ENCODE peak calls at places on chromosomes 11 and 22, in four cellular contexts. F, Z, R and C are unnamed samples.

GRCh38 chr11:34959770-34960169 is 43.4 kb downstream of the PDHX start:
- DNase-seq in F (no peak), Z (no peak), R (no peak), C (no peak)

GRCh38 chr11:17750013-17750816 is 15.6 kb downstream of the KCNC1 start:
- DNase-seq in F (no peak), Z (no peak), R (no peak), C (no peak)

GRCh38 chr22:19734837-19735382 is 11.6 kb downstream of the GP1BB start:
- DNase-seq in F (no peak), Z (no peak), R (no peak), C (no peak)

GRCh38 chr11:2463766-2464277 is 19.0 kb downstream of the KCNQ1 start:
- DNase-seq in F (no peak), Z (no peak), R (no peak), C (no peak)

GRCh38 chr11:93622043-93622442 is 39.4 kb upstream of the CEP295 start:
- DNase-seq in F (no peak), Z (peak), R (no peak), C (no peak)

GRCh38 chr11:774873-775592 is 2.3 kb downstream of the GATD1 start:
- DNase-seq in F (peak), Z (no peak), R (no peak), C (no peak)

GRCh38 chr11:32478277-32478731 is 43.0 kb upstream of the WT1 start:
- DNase-seq in F (no peak), Z (no peak), R (no peak), C (no peak)

GRCh38 chr11:118742304-118742703 is 48.7 kb downstream of the DDX6 start:
- DNase-seq in F (no peak), Z (peak), R (no peak), C (no peak)

GRCh38 chr11:120146413-120147093 is 8.6 kb upstream of the TRIM29 start:
- DNase-seq in F (no peak), Z (no peak), R (no peak), C (no peak)

GRCh38 chr11:75465701-75466531 is 32.9 kb upstream of the KLHL35 start:
- DNase-seq in F (no peak), Z (no peak), R (no peak), C (no peak)

GRCh38 chr22:42680648-42681047 is 31.5 kb upstream of the CYB5R3 start:
- DNase-seq in F (no peak), Z (no peak), R (no peak), C (no peak)

GRCh38 chr11:45537617-45538016 is 127.8 kb downstream of the CHST1 start:
- DNase-seq in F (no peak), Z (no peak), R (no peak), C (no peak)

GRCh38 chr11:13446444-13446843 is 16.6 kb downstream of the BTBD10 start:
- DNase-seq in F (no peak), Z (no peak), R (no peak), C (no peak)

GRCh38 chr11:82892611-82893169 is 7.5 kb downstream of the PRCP start:
- DNase-seq in F (no peak), Z (no peak), R (no peak), C (no peak)

GRCh38 chr11:15687342-15687741 is 572.6 kb downstream of the INSC start:
- DNase-seq in F (no peak), Z (no peak), R (no peak), C (no peak)

DNA sequence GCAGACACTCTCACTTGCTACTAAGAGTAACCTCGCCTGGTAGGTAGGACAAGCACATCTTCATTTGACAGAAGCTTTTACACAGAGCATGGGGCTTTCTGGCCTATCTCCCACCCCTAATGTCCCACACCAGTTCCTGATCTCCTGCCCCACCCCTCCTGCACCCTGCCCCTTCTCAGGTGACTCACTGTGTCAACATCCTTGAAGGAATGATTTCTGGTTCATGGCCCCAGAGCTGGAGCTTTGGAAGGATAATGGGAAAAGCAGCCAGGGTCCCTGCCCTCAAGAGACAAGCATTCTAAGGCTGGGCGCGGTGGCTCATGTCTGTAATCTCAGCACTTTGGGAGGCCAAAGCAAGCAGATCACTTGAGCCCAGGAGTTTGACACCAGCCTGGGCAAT is 47.2 kb downstream of the LRFN4 start:
- DNase-seq in F (no peak), Z (no peak), R (peak), C (no peak)
- TF ChIP-seq FOXJ3 in F (no peak), Z (no peak), R (no peak), C (no peak)

DNA sequence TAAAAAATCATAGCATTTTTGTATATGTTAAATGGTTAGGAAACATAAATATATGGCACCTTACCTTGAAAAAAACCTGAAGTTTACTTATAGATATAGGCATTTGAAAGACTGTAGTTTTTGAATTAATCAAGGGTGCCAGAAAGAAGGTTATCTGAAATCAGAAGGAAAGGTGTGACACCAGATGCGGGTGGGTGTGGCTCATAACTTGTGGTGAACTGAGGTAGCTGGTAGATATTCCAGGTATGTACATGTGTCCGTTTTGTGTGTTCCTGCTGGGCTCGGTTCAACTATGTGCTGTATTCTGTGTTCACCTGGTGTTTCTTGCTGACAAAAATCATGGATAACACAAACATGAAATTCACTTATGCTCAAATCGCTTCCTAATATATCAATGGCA is 35.6 kb downstream of the STK33 start:
- DNase-seq in F (no peak), Z (no peak), R (no peak), C (no peak)
- TF ChIP-seq FOXJ3 in F (no peak), Z (no peak), R (no peak), C (no peak)

DNA sequence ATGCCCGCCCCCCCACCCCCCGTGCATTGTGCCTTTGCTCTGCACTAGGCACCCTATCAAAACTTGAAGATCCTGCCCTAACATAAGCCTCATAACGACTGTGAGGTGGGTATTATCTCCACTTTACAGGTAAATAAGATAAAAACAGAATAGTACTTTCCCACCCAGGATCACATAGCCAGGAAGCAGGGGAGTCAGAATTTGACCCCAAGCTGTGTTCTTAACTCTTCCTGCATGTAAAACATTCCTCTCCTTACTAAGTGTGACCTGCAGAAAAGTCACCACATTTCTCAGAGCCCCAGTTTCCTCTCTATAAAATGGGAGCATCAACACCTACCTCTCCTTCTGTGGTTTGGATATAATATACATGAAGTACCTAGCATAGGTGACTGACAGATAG is 18.2 kb upstream of the ANKK1 start:
- DNase-seq in F (no peak), Z (no peak), R (no peak), C (no peak)
- TF ChIP-seq FOXJ3 in F (no peak), Z (no peak), R (no peak), C (no peak)

GRCh38 chr11:59800390-59801037 is 10.1 kb downstream of the MRPL16 start:
- DNase-seq in F (no peak), Z (no peak), R (no peak), C (no peak)

GRCh38 chr11:59801160-59801706 is 9.3 kb downstream of the MRPL16 start:
- DNase-seq in F (no peak), Z (no peak), R (no peak), C (no peak)

GRCh38 chr11:59807047-59807446 is 3.5 kb downstream of the MRPL16 start:
- DNase-seq in F (no peak), Z (peak), R (no peak), C (no peak)

GRCh38 chr11:59801981-59802638 is 8.5 kb downstream of the MRPL16 start:
- DNase-seq in F (no peak), Z (no peak), R (peak), C (no peak)

DNA sequence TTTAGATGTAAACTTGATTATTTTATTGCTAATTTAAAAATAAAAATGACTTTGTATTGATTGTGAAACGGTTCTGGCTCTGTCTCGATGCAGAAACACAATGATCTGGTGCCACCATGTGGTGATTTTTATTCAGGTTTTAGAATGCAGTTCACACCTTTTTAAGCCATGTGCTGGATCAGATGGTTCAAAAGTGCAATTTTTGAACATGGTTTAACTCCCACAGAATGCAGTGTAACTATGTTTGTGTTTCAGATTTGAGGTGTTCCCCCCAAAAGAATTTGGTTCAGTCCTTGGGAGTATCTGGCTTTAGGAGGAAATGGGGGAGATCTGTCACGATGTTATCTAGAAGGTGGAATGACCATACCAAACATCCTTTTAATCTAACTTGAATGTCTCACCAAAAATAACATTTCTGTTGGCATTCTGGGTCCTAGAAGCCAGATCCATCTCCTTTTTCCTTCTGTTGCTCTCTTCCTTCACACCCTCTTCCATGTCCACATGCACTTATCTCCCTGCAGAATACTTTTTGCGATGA is 7.9 kb downstream of the MRPL16 start:
- DNase-seq in F (no peak), Z (peak), R (peak), C (peak)
- TF ChIP-seq FOXJ3 in F (no peak), Z (no peak), R (no peak), C (no peak)

GRCh38 chr11:64742087-64742939 is 1.6 kb downstream of the RASGRP2 start:
- DNase-seq in F (peak), Z (no peak), R (no peak), C (peak)
- TF ChIP-seq FOXJ3 in F (no peak), Z (no peak), R (no peak), C (no peak)

GRCh38 chr11:69017951-69018350 is 4.9 kb upstream of the MRGPRF start:
- DNase-seq in F (no peak), Z (no peak), R (no peak), C (no peak)
- TF ChIP-seq FOXJ3 in F (no peak), Z (no peak), R (no peak), C (no peak)